ENCODE peak calls at places on chromosome 10, in four cellular contexts. Q is K562, F is endodermal cell, V is H9. P is an unnamed sample.

GRCh38 chr10:35641430-35642015 is 573 bp downstream of the FZD8 start:
- DNase-seq in Q (no peak), F (no peak), V (peak), P (peak)

GRCh38 chr10:108597031-108597430 is 1326.3 kb downstream of the XPNPEP1 start:
- DNase-seq in Q (no peak), F (no peak), V (no peak), P (peak)

GRCh38 chr10:132882069-132882468 is 60.3 kb downstream of the CFAP46 start:
- DNase-seq in Q (no peak), F (no peak), V (no peak), P (no peak)

GRCh38 chr10:110963162-110963561 is 43.8 kb downstream of the SHOC2 start:
- DNase-seq in Q (no peak), F (no peak), V (no peak), P (no peak)

GRCh38 chr10:32846974-32847373 is 111.1 kb downstream of the ITGB1 start:
- DNase-seq in Q (no peak), F (no peak), V (no peak), P (no peak)

GRCh38 chr10:94308866-94309265 is 53.9 kb downstream of the NOC3L start:
- DNase-seq in Q (no peak), F (no peak), V (no peak), P (peak)

GRCh38 chr10:25758041-25758457 is 176.0 kb upstream of the MYO3A start:
- DNase-seq in Q (peak), F (peak), V (peak), P (no peak)

GRCh38 chr10:79381804-79382221 is 34.5 kb downstream of the PPIF start:
- DNase-seq in Q (no peak), F (peak), V (peak), P (peak)

GRCh38 chr10:23656735-23657134 is 217.9 kb downstream of the OTUD1 start:
- DNase-seq in Q (no peak), F (peak), V (no peak), P (peak)

GRCh38 chr10:29539398-29539797 is 95.4 kb downstream of the SVIL start:
- DNase-seq in Q (no peak), F (no peak), V (no peak), P (no peak)

GRCh38 chr10:113053881-113054280 is 103.8 kb downstream of the TCF7L2 start:
- DNase-seq in Q (no peak), F (peak), V (peak), P (peak)

GRCh38 chr10:79327090-79327457 is 20.2 kb upstream of the PPIF start:
- DNase-seq in Q (no peak), F (no peak), V (no peak), P (no peak)

GRCh38 chr10:131022981-131023380 is 288.5 kb downstream of the TCERG1L start:
- DNase-seq in Q (no peak), F (no peak), V (no peak), P (no peak)

GRCh38 chr10:22148956-22149355 is 68.9 kb downstream of the EBLN1 start:
- DNase-seq in Q (no peak), F (no peak), V (no peak), P (peak)

GRCh38 chr10:30798621-30799020 is 169.1 kb upstream of the LYZL2 start:
- DNase-seq in Q (no peak), F (no peak), V (no peak), P (no peak)

GRCh38 chr10:18145652-18146051 is 5.4 kb downstream of the CACNB2 start:
- DNase-seq in Q (no peak), F (no peak), V (no peak), P (peak)

GRCh38 chr10:129921065-129921670 is 42.9 kb downstream of the EBF3 start:
- DNase-seq in Q (no peak), F (no peak), V (no peak), P (no peak)

GRCh38 chr10:97188234-97188847 is 2.6 kb upstream of the SLIT1 start:
- DNase-seq in Q (no peak), F (no peak), V (no peak), P (no peak)

GRCh38 chr10:81179805-81180452 is 642.2 kb downstream of the SH2D4B start:
- DNase-seq in Q (no peak), F (peak), V (peak), P (no peak)

GRCh38 chr10:115665549-115665948 is 572.4 kb downstream of the ATRNL1 start:
- DNase-seq in Q (no peak), F (no peak), V (no peak), P (peak)

GRCh38 chr10:114397651-114398145 is 6.6 kb downstream of the AFAP1L2 start:
- DNase-seq in Q (no peak), F (no peak), V (no peak), P (peak)

GRCh38 chr10:15824498-15824897 is 35.8 kb downstream of the MINDY3 start:
- DNase-seq in Q (no peak), F (no peak), V (no peak), P (peak)

GRCh38 chr10:110340122-110340521 is 35.4 kb upstream of the SMNDC1 start:
- DNase-seq in Q (no peak), F (peak), V (no peak), P (no peak)

GRCh38 chr10:51389415-51390342 is 309.7 kb downstream of the CSTF2T start:
- DNase-seq in Q (peak), F (peak), V (peak), P (peak)

GRCh38 chr10:74892874-74893273 is 66.5 kb downstream of the KAT6B start:
- DNase-seq in Q (no peak), F (no peak), V (no peak), P (no peak)

GRCh38 chr10:80454526-80455460 is 683 bp downstream of the TSPAN14 start:
- DNase-seq in Q (peak), F (peak), V (peak), P (peak)

GRCh38 chr10:79293841-79294705 is 53.2 kb upstream of the PPIF start:
- DNase-seq in Q (no peak), F (no peak), V (no peak), P (peak)

GRCh38 chr10:114749014-114749413 is 72.6 kb upstream of the FHIP2A start:
- DNase-seq in Q (peak), F (no peak), V (no peak), P (peak)

GRCh38 chr10:52951819-52952218 is 179.2 kb upstream of the MBL2 start:
- DNase-seq in Q (no peak), F (peak), V (peak), P (peak)

GRCh38 chr10:71632200-71632820 is 87.3 kb downstream of the C10orf105 start:
- DNase-seq in Q (peak), F (no peak), V (no peak), P (no peak)

GRCh38 chr10:110192552-110192951 is 14.9 kb upstream of the MXI1 start:
- DNase-seq in Q (peak), F (peak), V (peak), P (no peak)

GRCh38 chr10:98039690-98040381 is 9.4 kb upstream of the CRTAC1 start:
- DNase-seq in Q (no peak), F (no peak), V (no peak), P (no peak)

GRCh38 chr10:30127120-30127541 is 67.7 kb upstream of the JCAD start:
- DNase-seq in Q (no peak), F (no peak), V (no peak), P (peak)

GRCh38 chr10:73758704-73759511 is 14.7 kb downstream of the SEC24C start:
- DNase-seq in Q (no peak), F (no peak), V (no peak), P (no peak)

GRCh38 chr10:4199196-4199595 is 414.2 kb upstream of the KLF6 start:
- DNase-seq in Q (no peak), F (no peak), V (no peak), P (no peak)

GRCh38 chr10:103854687-103855423 is 521 bp downstream of the SH3PXD2A start:
- DNase-seq in Q (no peak), F (peak), V (peak), P (peak)

GRCh38 chr10:1449806-1450205 is 287.5 kb downstream of the ADARB2 start:
- DNase-seq in Q (no peak), F (no peak), V (no peak), P (no peak)

GRCh38 chr10:61757001-61757400 is 94.3 kb downstream of the CABCOCO1 start:
- DNase-seq in Q (no peak), F (no peak), V (no peak), P (no peak)

GRCh38 chr10:122264442-122264841 is 6.7 kb upstream of the BTBD16 start:
- DNase-seq in Q (no peak), F (peak), V (no peak), P (peak)

GRCh38 chr10:122263971-122264370 is 7.1 kb upstream of the BTBD16 start:
- DNase-seq in Q (no peak), F (peak), V (no peak), P (peak)

GRCh38 chr10:122264931-122265330 is 6.2 kb upstream of the BTBD16 start:
- DNase-seq in Q (no peak), F (peak), V (no peak), P (no peak)

GRCh38 chr10:122267849-122268737 is 3.0 kb upstream of the BTBD16 start:
- DNase-seq in Q (peak), F (peak), V (peak), P (no peak)

DNA sequence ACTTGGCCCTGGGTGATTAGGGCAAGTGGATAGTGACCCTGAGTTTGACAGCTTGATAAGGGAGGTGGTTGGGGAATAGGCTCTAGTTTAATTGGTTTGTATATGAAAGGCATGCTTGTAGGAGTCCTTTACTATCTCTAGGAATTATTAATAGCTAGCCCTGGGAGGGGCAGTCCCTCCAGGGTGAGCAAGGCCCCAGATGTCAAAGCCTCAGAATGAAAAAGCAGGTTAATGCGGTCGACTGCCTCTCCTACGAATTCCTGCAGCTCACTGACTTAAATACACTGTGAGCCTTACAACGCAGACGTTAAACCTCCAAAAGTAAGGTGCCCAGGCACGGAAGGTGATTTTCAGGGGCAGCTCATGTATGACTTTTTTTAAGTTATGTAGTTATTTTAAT is 5.2 kb upstream of the BTBD16 start:
- DNase-seq in Q (no peak), F (peak), V (no peak), P (no peak)
- H3K27ac ChIP-seq in Q (no peak), F (no peak), V (no peak), P (no peak)

GRCh38 chr10:12214093-12214492 is 18.1 kb downstream of the CDC123 start:
- DNase-seq in Q (no peak), F (no peak), V (no peak), P (no peak)

GRCh38 chr10:12212454-12212853 is 16.5 kb downstream of the CDC123 start:
- DNase-seq in Q (no peak), F (no peak), V (no peak), P (no peak)

GRCh38 chr10:12214763-12215218 is 18.8 kb downstream of the CDC123 start:
- DNase-seq in Q (no peak), F (no peak), V (no peak), P (peak)
- H3K9ac ChIP-seq in Q (no peak), F (no peak), V (no peak), P (no peak)

GRCh38 chr10:69318087-69318996 is 40.0 kb downstream of the HK1 start:
- DNase-seq in Q (peak), F (peak), V (peak), P (peak)

GRCh38 chr10:69316313-69317059 is 38.2 kb downstream of the HK1 start:
- DNase-seq in Q (no peak), F (peak), V (no peak), P (peak)

GRCh38 chr10:69315610-69316312 is 37.5 kb downstream of the HK1 start:
- DNase-seq in Q (peak), F (peak), V (no peak), P (no peak)

GRCh38 chr10:69318997-69319727 is 40.9 kb downstream of the HK1 start:
- DNase-seq in Q (peak), F (peak), V (no peak), P (peak)

DNA sequence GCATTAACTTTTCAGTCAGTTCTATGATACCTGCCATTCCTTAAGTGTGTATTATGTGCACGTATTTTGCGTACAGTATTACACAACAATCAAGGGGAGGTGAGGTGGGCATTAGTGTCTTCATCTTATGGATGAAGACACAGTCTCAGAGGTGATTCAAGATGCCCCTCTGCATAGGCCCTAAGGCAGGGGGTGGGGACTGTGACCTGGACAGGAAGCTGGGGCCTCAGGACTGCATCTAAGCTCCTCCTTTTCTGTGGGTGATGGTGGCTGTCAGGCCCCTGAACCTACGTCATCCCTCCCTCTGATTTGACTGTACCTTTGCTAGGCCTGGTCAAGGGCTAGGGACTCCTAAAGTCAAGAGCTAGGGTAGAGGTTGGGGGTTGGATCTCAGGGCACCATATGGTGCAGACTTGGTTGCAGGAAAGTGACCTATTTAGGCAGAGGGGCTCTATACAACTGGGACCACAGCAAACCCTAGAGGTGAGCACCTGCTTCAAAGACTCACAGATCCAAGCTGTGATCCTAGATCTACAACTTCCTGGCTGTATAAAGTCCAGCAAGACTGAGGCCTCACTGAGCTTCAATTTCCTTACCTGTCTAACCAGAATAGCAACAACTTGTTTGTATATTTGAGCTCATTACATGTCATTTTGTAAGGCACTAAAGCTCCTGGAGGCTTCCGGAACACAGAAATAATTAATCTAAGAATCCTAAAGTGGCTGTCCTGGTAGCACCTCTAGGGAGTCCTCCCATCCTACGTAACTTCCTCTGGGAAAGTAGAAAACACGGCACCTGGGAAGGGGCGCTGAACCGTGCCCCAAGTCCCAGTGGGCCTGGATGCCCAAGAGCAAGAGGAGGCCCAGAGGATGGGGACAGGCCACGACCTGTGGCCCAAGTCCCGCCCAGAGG is 39.1 kb downstream of the HK1 start:
- DNase-seq in Q (peak), F (peak), V (peak), P (no peak)
- H3K27ac ChIP-seq in Q (peak), F (no peak), V (no peak), P (no peak)

DNA sequence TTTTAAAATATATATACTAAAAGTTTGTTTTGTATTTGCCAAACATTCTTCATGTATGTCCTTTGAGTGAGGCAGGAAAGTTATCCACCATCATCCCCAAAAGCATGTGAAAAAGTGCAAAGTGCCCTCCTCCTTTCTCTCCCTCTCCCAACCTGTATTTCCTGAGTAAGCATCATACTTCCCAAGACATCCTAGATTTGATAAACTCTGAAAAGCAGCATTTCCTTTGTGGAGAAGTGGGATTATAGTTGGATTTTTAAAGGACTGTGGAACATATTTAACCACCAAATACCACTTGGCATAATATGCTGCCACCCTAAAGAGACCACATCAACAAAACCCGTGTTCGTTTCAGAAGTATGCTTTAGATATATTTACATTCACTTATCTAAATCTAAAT is 36.9 kb downstream of the NET1 start:
- DNase-seq in Q (no peak), F (no peak), V (no peak), P (no peak)
- H3K9ac ChIP-seq in Q (peak), F (no peak), V (no peak), P (no peak)

GRCh38 chr10:8248868-8249267 is 194.4 kb downstream of the GATA3 start:
- DNase-seq in Q (no peak), F (no peak), V (no peak), P (no peak)

GRCh38 chr10:8246548-8246947 is 192.1 kb downstream of the GATA3 start:
- DNase-seq in Q (no peak), F (no peak), V (no peak), P (no peak)

GRCh38 chr10:8242295-8242872 is 187.9 kb downstream of the GATA3 start:
- DNase-seq in Q (no peak), F (no peak), V (no peak), P (no peak)

GRCh38 chr10:8247191-8247590 is 192.7 kb downstream of the GATA3 start:
- DNase-seq in Q (no peak), F (no peak), V (no peak), P (no peak)

GRCh38 chr10:8245131-8246117 is 190.9 kb downstream of the GATA3 start:
- DNase-seq in Q (no peak), F (no peak), V (no peak), P (peak)
- H3K27ac ChIP-seq in Q (no peak), F (no peak), V (no peak), P (no peak)

GRCh38 chr10:119025776-119026175 is 3.7 kb upstream of the NANOS1 start:
- DNase-seq in Q (no peak), F (no peak), V (no peak), P (no peak)
- H3K9ac ChIP-seq in Q (no peak), F (no peak), V (no peak), P (no peak)

GRCh38 chr10:43174969-43175368 is 36.7 kb downstream of the CSGALNACT2 start:
- DNase-seq in Q (no peak), F (no peak), V (no peak), P (no peak)
- H3K27ac ChIP-seq in Q (no peak), F (no peak), V (no peak), P (no peak)

DNA sequence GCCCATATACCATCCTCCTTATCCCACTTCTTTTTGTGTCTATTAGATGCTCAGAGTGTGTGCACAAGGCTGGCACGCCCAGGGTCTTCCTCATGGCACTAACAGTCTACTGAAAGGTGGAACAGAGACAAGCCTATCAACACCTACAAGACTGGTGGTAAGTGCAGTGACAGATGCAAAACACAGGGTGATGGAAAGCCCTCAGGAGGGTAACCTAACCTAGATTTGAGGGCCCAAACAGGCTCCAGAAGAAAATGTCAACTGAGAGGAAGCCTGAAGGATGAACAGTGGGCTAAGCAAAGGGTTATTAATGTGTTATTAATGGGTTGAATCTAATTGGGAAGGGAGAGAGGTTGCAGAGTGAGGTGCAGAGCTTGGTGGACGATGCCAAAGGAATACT is 1.2 kb upstream of the FAS start:
- DNase-seq in Q (no peak), F (no peak), V (no peak), P (no peak)
- H3K9ac ChIP-seq in Q (no peak), F (no peak), V (no peak), P (no peak)